ENCODE peak calls at places on chromosomes 7 and 10, in seven cellular contexts. One of them, this sample, is unnamed. For H4K20me1, the result is how much of the 10 kb centered on the place peaks cover.

GRCh38 chr7:87564290-87564963 is 36.3 kb downstream of the ABCB1 start:
- DNase-seq in HCT116: peak
- DNase-seq in mammary epithelial cell: peak
- DNase-seq in HepG2: peak
- DNase-seq in fibroblast of lung: no peak
- DNase-seq in IMR-90: no peak
- DNase-seq in GM23338: peak
- DNase-seq in this sample: peak

GRCh38 chr7:35004531-35005096 is 32.7 kb downstream of the DPY19L1 start:
- DNase-seq in HepG2: peak
- DNase-seq in GM23338: no peak
- DNase-seq in fibroblast of lung: peak
- DNase-seq in HCT116: peak
- DNase-seq in IMR-90: peak
- DNase-seq in mammary epithelial cell: no peak
- DNase-seq in this sample: no peak

GRCh38 chr7:29039747-29040569 is 81.8 kb upstream of the TRIL start:
- DNase-seq in HCT116: no peak
- DNase-seq in mammary epithelial cell: no peak
- DNase-seq in GM23338: no peak
- DNase-seq in fibroblast of lung: peak
- DNase-seq in HepG2: no peak
- DNase-seq in IMR-90: no peak
- DNase-seq in this sample: no peak

GRCh38 chr7:15652776-15653290 is 33.6 kb downstream of the MEOX2 start:
- DNase-seq in mammary epithelial cell: no peak
- DNase-seq in HCT116: no peak
- DNase-seq in HepG2: no peak
- DNase-seq in IMR-90: no peak
- DNase-seq in fibroblast of lung: peak
- DNase-seq in GM23338: no peak
- DNase-seq in this sample: no peak

GRCh38 chr10:82192665-82193064 is 317.7 kb downstream of the NRG3 start:
- DNase-seq in IMR-90: no peak
- DNase-seq in HCT116: no peak
- DNase-seq in HepG2: no peak
- DNase-seq in GM23338: no peak
- DNase-seq in fibroblast of lung: no peak
- DNase-seq in mammary epithelial cell: no peak
- DNase-seq in this sample: no peak

GRCh38 chr10:62726142-62726541 is 78.4 kb upstream of the ADO start:
- DNase-seq in HepG2: no peak
- DNase-seq in GM23338: no peak
- DNase-seq in IMR-90: no peak
- DNase-seq in HCT116: no peak
- DNase-seq in mammary epithelial cell: peak
- DNase-seq in fibroblast of lung: no peak
- DNase-seq in this sample: no peak

GRCh38 chr10:32957341-32958084 is 517 bp downstream of the ITGB1 start:
- DNase-seq in fibroblast of lung: no peak
- DNase-seq in GM23338: peak
- DNase-seq in HCT116: no peak
- DNase-seq in IMR-90: no peak
- DNase-seq in mammary epithelial cell: peak
- DNase-seq in HepG2: no peak
- DNase-seq in this sample: peak

GRCh38 chr10:26622891-26623290 is 74.6 kb upstream of the PDSS1 start:
- DNase-seq in mammary epithelial cell: peak
- DNase-seq in HCT116: no peak
- DNase-seq in IMR-90: no peak
- DNase-seq in HepG2: no peak
- DNase-seq in fibroblast of lung: no peak
- DNase-seq in GM23338: no peak
- DNase-seq in this sample: no peak

GRCh38 chr10:14553434-14553833 is 221.3 kb downstream of the FAM107B start:
- DNase-seq in IMR-90: peak
- DNase-seq in GM23338: no peak
- DNase-seq in mammary epithelial cell: peak
- DNase-seq in fibroblast of lung: peak
- DNase-seq in HCT116: no peak
- DNase-seq in HepG2: peak
- DNase-seq in this sample: no peak

GRCh38 chr10:52451817-52452216 is 137.7 kb downstream of the DKK1 start:
- DNase-seq in mammary epithelial cell: peak
- DNase-seq in HepG2: no peak
- DNase-seq in GM23338: no peak
- DNase-seq in fibroblast of lung: peak
- DNase-seq in IMR-90: peak
- DNase-seq in HCT116: no peak
- DNase-seq in this sample: no peak

GRCh38 chr7:66043681-66044497 is 31.7 kb upstream of the ASL start:
- DNase-seq in fibroblast of lung: peak
- DNase-seq in GM23338: peak
- DNase-seq in HCT116: no peak
- DNase-seq in HepG2: no peak
- DNase-seq in IMR-90: no peak
- DNase-seq in mammary epithelial cell: no peak
- DNase-seq in this sample: no peak

GRCh38 chr10:69813632-69814031 is 11.9 kb downstream of the COL13A1 start:
- DNase-seq in HCT116: no peak
- DNase-seq in mammary epithelial cell: no peak
- DNase-seq in GM23338: no peak
- DNase-seq in HepG2: no peak
- DNase-seq in IMR-90: no peak
- DNase-seq in fibroblast of lung: no peak
- DNase-seq in this sample: no peak

GRCh38 chr7:113307147-113307546 is 188.8 kb upstream of the SMIM30 start:
- DNase-seq in IMR-90: no peak
- DNase-seq in fibroblast of lung: no peak
- DNase-seq in HepG2: no peak
- DNase-seq in HCT116: no peak
- DNase-seq in mammary epithelial cell: peak
- DNase-seq in GM23338: no peak
- DNase-seq in this sample: no peak

GRCh38 chr10:102347236-102347828 is 48.2 kb upstream of the NFKB2 start:
- DNase-seq in GM23338: peak
- DNase-seq in HepG2: peak
- DNase-seq in fibroblast of lung: peak
- DNase-seq in HCT116: peak
- DNase-seq in mammary epithelial cell: peak
- DNase-seq in IMR-90: peak
- DNase-seq in this sample: no peak

GRCh38 chr7:47458057-47458456 is 123.9 kb downstream of the TNS3 start:
- DNase-seq in GM23338: no peak
- DNase-seq in HCT116: no peak
- DNase-seq in mammary epithelial cell: peak
- DNase-seq in HepG2: peak
- DNase-seq in fibroblast of lung: peak
- DNase-seq in IMR-90: peak
- DNase-seq in this sample: no peak

GRCh38 chr7:50826371-50827172 is 43.9 kb upstream of the GRB10 start:
- DNase-seq in IMR-90: peak
- DNase-seq in HCT116: peak
- DNase-seq in fibroblast of lung: peak
- DNase-seq in mammary epithelial cell: peak
- DNase-seq in HepG2: peak
- DNase-seq in GM23338: no peak
- DNase-seq in this sample: no peak

GRCh38 chr7:6619961-6620360 is 4.6 kb downstream of the ZNF853 start:
- DNase-seq in IMR-90: no peak
- DNase-seq in HepG2: no peak
- DNase-seq in HCT116: no peak
- DNase-seq in fibroblast of lung: no peak
- DNase-seq in mammary epithelial cell: no peak
- DNase-seq in GM23338: no peak
- DNase-seq in this sample: peak

GRCh38 chr7:142796501-142797341 is 26.0 kb downstream of the PRSS2 start:
- DNase-seq in GM23338: peak
- DNase-seq in mammary epithelial cell: no peak
- DNase-seq in fibroblast of lung: no peak
- DNase-seq in IMR-90: no peak
- DNase-seq in HepG2: no peak
- DNase-seq in HCT116: no peak
- DNase-seq in this sample: no peak

GRCh38 chr7:42618649-42619315 is 293.1 kb downstream of the C7orf25 start:
- DNase-seq in HCT116: no peak
- DNase-seq in HepG2: no peak
- DNase-seq in GM23338: no peak
- DNase-seq in fibroblast of lung: no peak
- DNase-seq in IMR-90: no peak
- DNase-seq in mammary epithelial cell: no peak
- DNase-seq in this sample: no peak

GRCh38 chr10:22246680-22247391 is 29.0 kb upstream of the EBLN1 start:
- DNase-seq in mammary epithelial cell: peak
- DNase-seq in fibroblast of lung: peak
- DNase-seq in HCT116: peak
- DNase-seq in IMR-90: peak
- DNase-seq in GM23338: no peak
- DNase-seq in HepG2: peak
- DNase-seq in this sample: no peak

GRCh38 chr10:76155961-76156360 is 724.5 kb downstream of the LRMDA start:
- DNase-seq in mammary epithelial cell: no peak
- DNase-seq in fibroblast of lung: no peak
- DNase-seq in IMR-90: no peak
- DNase-seq in GM23338: no peak
- DNase-seq in HCT116: no peak
- DNase-seq in HepG2: no peak
- DNase-seq in this sample: no peak

GRCh38 chr7:157611341-157611740 is 274.5 kb downstream of the DNAJB6 start:
- DNase-seq in HepG2: no peak
- DNase-seq in IMR-90: no peak
- DNase-seq in mammary epithelial cell: no peak
- DNase-seq in HCT116: no peak
- DNase-seq in GM23338: no peak
- DNase-seq in fibroblast of lung: no peak
- DNase-seq in this sample: no peak

GRCh38 chr7:23938937-23939552 is 229.0 kb downstream of the STK31 start:
- DNase-seq in HepG2: peak
- DNase-seq in HCT116: peak
- DNase-seq in GM23338: peak
- DNase-seq in mammary epithelial cell: peak
- DNase-seq in fibroblast of lung: peak
- DNase-seq in IMR-90: peak
- DNase-seq in this sample: peak

GRCh38 chr7:151405056-151405455 is 4.8 kb downstream of the WDR86 start:
- DNase-seq in fibroblast of lung: no peak
- DNase-seq in GM23338: no peak
- DNase-seq in mammary epithelial cell: no peak
- DNase-seq in HepG2: no peak
- DNase-seq in IMR-90: no peak
- DNase-seq in HCT116: no peak
- DNase-seq in this sample: no peak

GRCh38 chr7:37806152-37806551 is 42.2 kb upstream of the NME8 start:
- DNase-seq in IMR-90: no peak
- DNase-seq in fibroblast of lung: no peak
- DNase-seq in GM23338: no peak
- DNase-seq in mammary epithelial cell: no peak
- DNase-seq in HepG2: no peak
- DNase-seq in HCT116: no peak
- DNase-seq in this sample: no peak

GRCh38 chr10:45418859-45419672 is 45.0 kb downstream of the ALOX5 start:
- DNase-seq in GM23338: peak
- DNase-seq in HepG2: peak
- DNase-seq in fibroblast of lung: peak
- DNase-seq in IMR-90: peak
- DNase-seq in HCT116: no peak
- DNase-seq in mammary epithelial cell: peak
- DNase-seq in this sample: peak

GRCh38 chr10:93126484-93127052 is 52.9 kb downstream of the CYP26A1 start:
- DNase-seq in mammary epithelial cell: no peak
- DNase-seq in HCT116: peak
- DNase-seq in fibroblast of lung: no peak
- DNase-seq in IMR-90: no peak
- DNase-seq in GM23338: peak
- DNase-seq in HepG2: no peak
- DNase-seq in this sample: no peak

GRCh38 chr10:93131956-93132355 is 58.3 kb downstream of the CYP26A1 start:
- DNase-seq in GM23338: no peak
- DNase-seq in IMR-90: no peak
- DNase-seq in HCT116: no peak
- DNase-seq in HepG2: no peak
- DNase-seq in fibroblast of lung: no peak
- DNase-seq in mammary epithelial cell: no peak
- DNase-seq in this sample: no peak
- H2AFZ ChIP-seq in GM23338: peak
- H2AFZ ChIP-seq in IMR-90: no peak
- H2AFZ ChIP-seq in HCT116: no peak
- H2AFZ ChIP-seq in HepG2: no peak
- H2AFZ ChIP-seq in fibroblast of lung: no peak
- H2AFZ ChIP-seq in mammary epithelial cell: no peak
- H2AFZ ChIP-seq in this sample: no peak

DNA sequence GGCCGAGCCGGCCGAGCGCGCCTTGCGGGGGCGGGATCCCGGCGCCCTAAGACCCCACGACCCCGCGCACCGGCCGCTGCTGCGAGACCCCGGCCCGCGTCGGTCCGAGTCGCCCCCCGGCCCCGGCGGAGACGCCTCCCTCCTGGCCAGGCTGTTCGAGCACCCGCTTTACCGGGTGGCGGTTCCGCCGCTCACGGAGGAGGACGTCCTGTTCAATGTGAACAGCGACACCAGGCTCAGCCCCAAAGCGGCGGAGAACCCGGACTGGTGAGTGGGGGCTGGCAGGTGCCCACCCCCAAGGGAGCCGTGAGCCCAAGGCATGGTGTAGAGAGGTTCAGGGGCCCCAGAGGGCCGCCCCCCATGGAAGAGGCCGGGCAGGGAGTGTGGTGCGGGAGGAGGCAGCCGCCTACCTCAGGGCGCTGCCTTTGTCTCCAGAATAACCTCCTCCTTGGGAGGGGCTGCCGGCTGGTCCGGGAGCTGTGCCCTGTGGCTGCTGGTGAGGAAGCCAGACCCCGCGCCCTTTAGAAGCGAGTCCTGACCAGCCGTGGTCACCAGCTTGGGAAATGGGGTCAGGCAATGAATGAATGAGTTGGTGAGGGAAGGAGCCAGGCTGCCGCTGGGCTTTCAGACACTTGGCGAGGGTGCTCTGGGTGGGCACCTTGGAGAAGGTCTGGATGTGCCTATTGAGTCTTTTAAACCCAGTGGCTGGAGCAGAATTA is 1.3 kb downstream of the FAM20C start:
- DNase-seq in mammary epithelial cell: peak
- DNase-seq in fibroblast of lung: peak
- DNase-seq in IMR-90: no peak
- DNase-seq in HCT116: no peak
- DNase-seq in HepG2: no peak
- DNase-seq in GM23338: peak
- DNase-seq in this sample: no peak
- H4K20me1 ChIP-seq in mammary epithelial cell: under half
- H4K20me1 ChIP-seq in fibroblast of lung: under half
- H4K20me1 ChIP-seq in IMR-90: half or more
- H4K20me1 ChIP-seq in HCT116: under half
- H4K20me1 ChIP-seq in HepG2: under half
- H4K20me1 ChIP-seq in GM23338: under half
- H4K20me1 ChIP-seq in this sample: under half

GRCh38 chr7:153414288-153414629 is 637.9 kb upstream of the DPP6 start:
- DNase-seq in mammary epithelial cell: no peak
- DNase-seq in HCT116: no peak
- DNase-seq in fibroblast of lung: no peak
- DNase-seq in HepG2: no peak
- DNase-seq in GM23338: no peak
- DNase-seq in IMR-90: no peak
- DNase-seq in this sample: no peak
- H2AFZ ChIP-seq in mammary epithelial cell: no peak
- H2AFZ ChIP-seq in HCT116: no peak
- H2AFZ ChIP-seq in fibroblast of lung: no peak
- H2AFZ ChIP-seq in HepG2: no peak
- H2AFZ ChIP-seq in GM23338: no peak
- H2AFZ ChIP-seq in IMR-90: no peak
- H2AFZ ChIP-seq in this sample: no peak

GRCh38 chr7:137948083-137948844 is 53.6 kb downstream of the CREB3L2 start:
- DNase-seq in HCT116: no peak
- DNase-seq in mammary epithelial cell: no peak
- DNase-seq in HepG2: no peak
- DNase-seq in fibroblast of lung: no peak
- DNase-seq in GM23338: no peak
- DNase-seq in IMR-90: no peak
- DNase-seq in this sample: no peak
- H4K20me1 ChIP-seq in HCT116: under half
- H4K20me1 ChIP-seq in mammary epithelial cell: under half
- H4K20me1 ChIP-seq in HepG2: under half
- H4K20me1 ChIP-seq in fibroblast of lung: under half
- H4K20me1 ChIP-seq in GM23338: under half
- H4K20me1 ChIP-seq in IMR-90: half or more
- H4K20me1 ChIP-seq in this sample: under half